ENCODE peak calls at places on chromosomes 6 and 20, in nine cellular contexts. Y, K, M, D, W, L, C, Z and H are unnamed samples.

GRCh38 chr6:7542878-7543394 is 1.5 kb downstream of the DSP start:
- DNase-seq in Y (peak), K (peak), M (no peak), D (no peak), W (peak), L (peak), C (peak), Z (peak), H (no peak)

GRCh38 chr6:13332349-13332706 is 4.0 kb upstream of the TBC1D7 start:
- DNase-seq in Y (no peak), K (no peak), M (no peak), D (no peak), W (no peak), L (no peak), C (no peak), Z (no peak), H (no peak)

GRCh38 chr6:39361657-39362486 is 39.4 kb upstream of the KCNK16 start:
- DNase-seq in Y (peak), K (peak), M (peak), D (peak), W (peak), L (peak), C (peak), Z (peak), H (peak)

GRCh38 chr6:50591135-50591534 is 122.2 kb upstream of the TFAP2D start:
- DNase-seq in Y (no peak), K (no peak), M (no peak), D (no peak), W (no peak), L (peak), C (no peak), Z (peak), H (no peak)

GRCh38 chr20:4814696-4815252 is 93.1 kb downstream of the PRND start:
- DNase-seq in Y (no peak), K (no peak), M (peak), D (peak), W (peak), L (peak), C (no peak), Z (no peak), H (peak)

GRCh38 chr6:36760685-36761435 is 63.2 kb downstream of the RAB44 start:
- DNase-seq in Y (no peak), K (no peak), M (no peak), D (no peak), W (no peak), L (no peak), C (no peak), Z (no peak), H (no peak)

GRCh38 chr20:41356951-41357350 is 9.7 kb downstream of the EMILIN3 start:
- DNase-seq in Y (no peak), K (no peak), M (no peak), D (no peak), W (no peak), L (no peak), C (no peak), Z (no peak), H (no peak)

GRCh38 chr6:73803562-73804221 is 107.7 kb downstream of the CD109 start:
- DNase-seq in Y (no peak), K (peak), M (peak), D (no peak), W (no peak), L (peak), C (peak), Z (peak), H (peak)

GRCh38 chr6:143583542-143584330 is 72.2 kb upstream of the FUCA2 start:
- DNase-seq in Y (no peak), K (no peak), M (no peak), D (no peak), W (no peak), L (no peak), C (no peak), Z (no peak), H (no peak)

GRCh38 chr6:128932061-128932460 is 49.1 kb downstream of the LAMA2 start:
- DNase-seq in Y (no peak), K (no peak), M (no peak), D (no peak), W (no peak), L (no peak), C (no peak), Z (no peak), H (no peak)

GRCh38 chr20:31695849-31696804 is 26.5 kb downstream of the BCL2L1 start:
- DNase-seq in Y (peak), K (peak), M (no peak), D (peak), W (no peak), L (no peak), C (no peak), Z (no peak), H (no peak)

GRCh38 chr6:120083186-120083585 is 733.6 kb upstream of the MAN1A1 start:
- DNase-seq in Y (no peak), K (no peak), M (no peak), D (no peak), W (no peak), L (no peak), C (no peak), Z (no peak), H (no peak)

GRCh38 chr6:42928748-42929087 is 562 bp upstream of the CNPY3 start:
- DNase-seq in Y (no peak), K (no peak), M (no peak), D (no peak), W (no peak), L (no peak), C (no peak), Z (no peak), H (no peak)

GRCh38 chr6:135534773-135535380 is 37.3 kb upstream of the AHI1 start:
- DNase-seq in Y (no peak), K (no peak), M (no peak), D (no peak), W (no peak), L (no peak), C (no peak), Z (no peak), H (no peak)

GRCh38 chr20:50379049-50379990 is 130.9 kb upstream of the PTPN1 start:
- DNase-seq in Y (peak), K (peak), M (no peak), D (peak), W (peak), L (no peak), C (no peak), Z (no peak), H (no peak)

GRCh38 chr20:1636621-1637020 is 16.8 kb upstream of the SIRPB1 start:
- DNase-seq in Y (no peak), K (no peak), M (no peak), D (no peak), W (no peak), L (no peak), C (no peak), Z (no peak), H (no peak)

GRCh38 chr6:75065524-75065923 is 140.3 kb downstream of the COL12A1 start:
- DNase-seq in Y (no peak), K (no peak), M (no peak), D (no peak), W (no peak), L (no peak), C (no peak), Z (no peak), H (no peak)

GRCh38 chr20:33561981-33562601 is 72.2 kb downstream of the CBFA2T2 start:
- DNase-seq in Y (peak), K (peak), M (no peak), D (peak), W (peak), L (no peak), C (no peak), Z (peak), H (no peak)

GRCh38 chr6:155528982-155529453 is 73.4 kb upstream of the NOX3 start:
- DNase-seq in Y (no peak), K (peak), M (no peak), D (peak), W (no peak), L (peak), C (no peak), Z (no peak), H (peak)

GRCh38 chr6:105087571-105088211 is 92.1 kb downstream of the POPDC3 start:
- DNase-seq in Y (no peak), K (peak), M (no peak), D (no peak), W (peak), L (peak), C (peak), Z (peak), H (peak)

GRCh38 chr20:62252342-62252966 is 14.1 kb downstream of the OSBPL2 start:
- DNase-seq in Y (no peak), K (no peak), M (no peak), D (no peak), W (no peak), L (no peak), C (no peak), Z (no peak), H (no peak)